ENCODE peak calls at places on chromosomes 2 and 18, in five cellular contexts. X, H, G, F and C are unnamed samples.

GRCh38 chr2:15388406-15389325 is 172.5 kb downstream of the NBAS start:
- DNase-seq in X (no peak), H (no peak), G (no peak), F (no peak), C (no peak)

GRCh38 chr2:203327582-203327917 is 644 bp upstream of the ABI2 start:
- DNase-seq in X (no peak), H (peak), G (peak), F (no peak), C (no peak)

GRCh38 chr18:11991021-11991770 is 9.9 kb downstream of the IMPA2 start:
- DNase-seq in X (no peak), H (no peak), G (no peak), F (no peak), C (no peak)

GRCh38 chr2:195304310-195304709 is 352.7 kb upstream of the SLC39A10 start:
- DNase-seq in X (peak), H (no peak), G (no peak), F (no peak), C (no peak)

GRCh38 chr2:11784747-11785610 is 38.5 kb downstream of the LPIN1 start:
- DNase-seq in X (no peak), H (peak), G (peak), F (no peak), C (peak)

GRCh38 chr18:28412521-28412920 is 235.6 kb upstream of the CDH2 start:
- DNase-seq in X (no peak), H (no peak), G (no peak), F (no peak), C (no peak)

GRCh38 chr18:12843420-12844346 is 40.4 kb downstream of the PTPN2 start:
- DNase-seq in X (no peak), H (no peak), G (no peak), F (no peak), C (no peak)

GRCh38 chr2:225428360-225428759 is 28.9 kb downstream of the NYAP2 start:
- DNase-seq in X (no peak), H (no peak), G (no peak), F (no peak), C (no peak)

GRCh38 chr2:226802573-226802972 is 3.0 kb upstream of the IRS1 start:
- DNase-seq in X (peak), H (peak), G (no peak), F (no peak), C (peak)

GRCh38 chr18:421236-422155 is 79.0 kb downstream of the COLEC12 start:
- DNase-seq in X (no peak), H (no peak), G (no peak), F (no peak), C (no peak)

GRCh38 chr2:113876503-113877387 is 13.1 kb upstream of the ACTR3 start:
- DNase-seq in X (peak), H (no peak), G (no peak), F (no peak), C (no peak)

GRCh38 chr2:23244656-23245055 is 140.3 kb upstream of the KLHL29 start:
- DNase-seq in X (no peak), H (no peak), G (no peak), F (no peak), C (no peak)

GRCh38 chr18:50011813-50012445 is 183.0 kb downstream of the MYO5B start:
- DNase-seq in X (no peak), H (no peak), G (no peak), F (no peak), C (no peak)

GRCh38 chr18:50189160-50189559 is 5.8 kb downstream of the MYO5B start:
- DNase-seq in X (no peak), H (no peak), G (no peak), F (no peak), C (no peak)

GRCh38 chr18:25832008-25832604 is 258.3 kb downstream of the SS18 start:
- DNase-seq in X (peak), H (peak), G (peak), F (peak), C (peak)

GRCh38 chr2:109427661-109428091 is 186.1 kb downstream of the SEPTIN10 start:
- DNase-seq in X (no peak), H (no peak), G (no peak), F (no peak), C (no peak)

GRCh38 chr2:105569616-105570015 is 170.8 kb upstream of the FHL2 start:
- DNase-seq in X (no peak), H (no peak), G (no peak), F (no peak), C (no peak)

GRCh38 chr2:224778474-224778877 is 62.3 kb upstream of the CCDC195 start:
- DNase-seq in X (peak), H (peak), G (peak), F (peak), C (peak)

GRCh38 chr2:28976584-28976983 is 4.5 kb upstream of the TOGARAM2 start:
- DNase-seq in X (no peak), H (no peak), G (no peak), F (no peak), C (no peak)

GRCh38 chr2:3207091-3207491 is 170.5 kb downstream of the EIPR1 start:
- DNase-seq in X (no peak), H (no peak), G (no peak), F (no peak), C (no peak)

GRCh38 chr2:16425462-16426336 is 239.9 kb downstream of the CYRIA start:
- DNase-seq in X (no peak), H (peak), G (peak), F (no peak), C (no peak)

GRCh38 chr2:37149626-37150322 is 7.0 kb downstream of the EIF2AK2 start:
- DNase-seq in X (no peak), H (no peak), G (no peak), F (no peak), C (no peak)

GRCh38 chr2:233811087-233811486 is 33.0 kb downstream of the MROH2A start:
- DNase-seq in X (no peak), H (no peak), G (no peak), F (no peak), C (no peak)

GRCh38 chr18:43932140-43932539 is 654.9 kb upstream of the SYT4 start:
- DNase-seq in X (no peak), H (no peak), G (no peak), F (no peak), C (no peak)

GRCh38 chr18:56984731-56985130 is 162.2 kb upstream of the BOD1L2 start:
- DNase-seq in X (no peak), H (no peak), G (no peak), F (no peak), C (no peak)

GRCh38 chr2:198641161-198641560 is 816.6 kb downstream of the SATB2 start:
- DNase-seq in X (no peak), H (no peak), G (no peak), F (no peak), C (no peak)

GRCh38 chr2:15760232-15760890 is 168.7 kb downstream of the DDX1 start:
- DNase-seq in X (no peak), H (no peak), G (no peak), F (no peak), C (no peak)

GRCh38 chr2:9772035-9772998 is 71.0 kb upstream of the TAF1B start:
- DNase-seq in X (no peak), H (no peak), G (no peak), F (no peak), C (no peak)

GRCh38 chr18:34492652-34493051 is 217.4 kb upstream of the DTNA start:
- DNase-seq in X (no peak), H (peak), G (no peak), F (no peak), C (no peak)

GRCh38 chr2:148006249-148007007 is 14.1 kb downstream of the ORC4 start:
- DNase-seq in X (no peak), H (no peak), G (no peak), F (no peak), C (no peak)

GRCh38 chr2:11071207-11071606 is 84.1 kb upstream of the SLC66A3 start:
- DNase-seq in X (no peak), H (no peak), G (no peak), F (no peak), C (no peak)

GRCh38 chr2:212921061-212921460 is 230.4 kb downstream of the IKZF2 start:
- DNase-seq in X (no peak), H (no peak), G (no peak), F (no peak), C (no peak)

GRCh38 chr18:63844254-63844653 is 43.3 kb upstream of the SERPINB2 start:
- DNase-seq in X (peak), H (no peak), G (no peak), F (no peak), C (peak)
- TF ChIP-seq REST in X (no peak), H (no peak), G (no peak), F (no peak), C (no peak)

DNA sequence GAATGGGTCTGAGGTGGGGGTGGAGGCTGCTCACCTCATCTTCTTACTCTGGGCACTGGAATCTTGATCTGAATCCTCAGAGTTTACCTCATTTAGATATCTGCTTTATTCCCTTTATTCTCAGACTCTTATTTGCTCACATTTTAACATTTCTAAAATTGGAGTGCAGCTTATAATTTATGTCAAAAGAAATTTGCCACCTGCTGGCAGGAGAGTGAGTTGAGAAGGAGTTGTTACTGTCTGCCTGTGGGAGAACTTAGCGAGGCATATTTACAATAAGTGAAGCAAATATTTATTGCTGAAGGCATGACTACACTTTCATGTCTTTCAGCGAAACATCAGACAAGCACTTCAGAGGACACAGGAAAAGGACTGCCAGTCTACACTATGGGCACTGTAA is 16.4 kb upstream of the KIAA2012 start:
- DNase-seq in X (no peak), H (no peak), G (no peak), F (no peak), C (no peak)
- TF ChIP-seq CTCF in X (peak), H (peak), G (peak), F (peak), C (no peak)

GRCh38 chr2:55013936-55014335 is 36.3 kb downstream of the RTN4 start:
- DNase-seq in X (no peak), H (no peak), G (no peak), F (no peak), C (no peak)

GRCh38 chr2:55017880-55018279 is 32.4 kb downstream of the RTN4 start:
- DNase-seq in X (no peak), H (no peak), G (no peak), F (no peak), C (no peak)

GRCh38 chr2:55017428-55017827 is 32.8 kb downstream of the RTN4 start:
- DNase-seq in X (no peak), H (no peak), G (no peak), F (no peak), C (no peak)

GRCh38 chr2:55012648-55013484 is 37.4 kb downstream of the RTN4 start:
- DNase-seq in X (no peak), H (no peak), G (no peak), F (no peak), C (no peak)

DNA sequence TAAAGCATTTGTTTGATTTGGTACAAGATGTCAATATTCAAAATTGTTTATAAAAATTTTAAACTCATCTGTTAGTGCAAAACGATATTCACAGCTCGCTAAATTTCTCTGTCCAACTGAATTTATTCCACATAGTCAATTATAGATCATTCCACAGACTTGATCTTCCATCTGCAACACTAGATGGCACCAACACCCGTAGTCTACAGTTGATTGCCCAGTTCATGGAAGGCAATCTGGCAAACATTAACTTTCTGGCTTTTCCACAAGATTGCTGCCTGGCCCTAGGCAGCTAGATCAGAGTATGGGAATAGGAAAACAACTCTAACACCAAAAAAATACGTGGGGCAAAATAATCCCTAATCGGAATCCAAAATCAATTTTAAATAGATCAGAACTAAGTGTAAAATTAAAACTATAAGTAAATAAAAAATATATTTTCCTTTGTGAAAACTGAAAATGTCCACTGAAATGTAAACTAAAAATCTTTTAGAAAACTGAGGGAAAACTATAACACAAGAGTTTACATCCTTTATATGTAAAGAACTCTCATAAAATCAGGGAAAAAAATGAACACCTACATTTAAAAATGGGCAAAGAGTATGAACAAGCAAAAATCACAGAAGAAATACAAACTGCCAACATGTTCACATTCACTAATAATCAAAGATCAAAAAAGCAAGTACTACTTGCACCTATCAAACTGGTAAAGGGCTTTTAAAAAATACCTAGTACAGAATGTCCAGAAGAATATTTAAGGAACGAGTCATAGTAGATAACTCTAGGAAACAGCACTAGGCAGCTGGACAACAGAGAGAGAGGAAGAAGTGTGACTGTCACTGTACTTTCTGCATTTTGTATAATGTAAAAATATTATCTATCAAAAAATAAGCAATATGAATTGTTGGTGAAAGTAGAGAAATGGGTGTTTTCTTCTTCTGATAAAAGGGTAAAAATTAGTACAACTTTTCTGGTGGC is 35.0 kb downstream of the RTN4 start:
- DNase-seq in X (peak), H (peak), G (peak), F (no peak), C (peak)
- TF ChIP-seq REST in X (no peak), H (no peak), G (no peak), F (no peak), C (no peak)

GRCh38 chr2:120026890-120027289 is 14.0 kb downstream of the EPB41L5 start:
- DNase-seq in X (no peak), H (no peak), G (no peak), F (no peak), C (no peak)
- TF ChIP-seq CTCF in X (peak), H (peak), G (no peak), F (no peak), C (no peak)